ENCODE peak calls at places on chromosomes 13 and 19, in six cellular contexts. V is naive thymus-derived CD4-positive, alpha-beta T cell; R is SK-N-SH; X is upper lobe of right lung; Z is aorta; B is adipocyte. S is an unnamed sample.

GRCh38 chr13:41568990-41569387 is 111.6 kb downstream of the RGCC start:
- DNase-seq in V (no peak), R (no peak), X (no peak), Z (no peak), B (peak; percentile 78), S (peak; percentile 79)

GRCh38 chr13:40485611-40486517 is 180.6 kb downstream of the FOXO1 start:
- DNase-seq in V (peak; percentile 45), R (no peak), X (no peak), Z (no peak), B (no peak), S (no peak)

GRCh38 chr19:17244618-17245534 is 843 bp downstream of the NR2F6 start:
- DNase-seq in V (no peak), R (peak; percentile 55), X (peak; percentile 83), Z (peak; percentile 64), B (peak; percentile 36), S (no peak)

GRCh38 chr19:40811478-40812341 is 12.7 kb downstream of the EGLN2 start:
- DNase-seq in V (no peak), R (no peak), X (no peak), Z (no peak), B (no peak), S (no peak)

GRCh38 chr19:12195501-12195860 is 32.6 kb downstream of the ZNF136 start:
- DNase-seq in V (no peak), R (no peak), X (no peak), Z (no peak), B (peak; percentile 2), S (no peak)

GRCh38 chr19:29495971-29496441 is 29.8 kb upstream of the VSTM2B start:
- DNase-seq in V (no peak), R (no peak), X (peak; percentile 44), Z (no peak), B (no peak), S (no peak)

GRCh38 chr19:9672893-9673292 is 2.0 kb downstream of the ZNF562 start:
- DNase-seq in V (no peak), R (no peak), X (no peak), Z (no peak), B (no peak), S (no peak)

GRCh38 chr19:17235618-17236413 is 9.8 kb downstream of the OCEL1 start:
- DNase-seq in V (peak; percentile 75), R (peak; percentile 90), X (peak; percentile 87), Z (peak; percentile 86), B (peak; percentile 84), S (peak; percentile 64)

GRCh38 chr19:49684251-49684982 is 5.0 kb upstream of the ADM5 start:
- DNase-seq in V (no peak), R (peak; percentile 68), X (no peak), Z (no peak), B (peak; percentile 22), S (no peak)

GRCh38 chr13:36323951-36324566 is 22.1 kb downstream of the SPART start:
- DNase-seq in V (no peak), R (no peak), X (no peak), Z (no peak), B (peak; percentile 26), S (peak; percentile 83)

GRCh38 chr13:48675247-48675646 is 21.5 kb downstream of the CYSLTR2 start:
- DNase-seq in V (no peak), R (no peak), X (no peak), Z (no peak), B (no peak), S (no peak)

GRCh38 chr13:98829541-98829940 is 77.1 kb upstream of the SLC15A1 start:
- DNase-seq in V (no peak), R (no peak), X (no peak), Z (no peak), B (no peak), S (no peak)

GRCh38 chr13:97214921-97215320 is 7.2 kb upstream of the MBNL2 start:
- DNase-seq in V (no peak), R (no peak), X (no peak), Z (no peak), B (no peak), S (no peak)

GRCh38 chr19:47124937-47125668 is 5.5 kb upstream of the SAE1 start:
- DNase-seq in V (no peak), R (peak; percentile 73), X (no peak), Z (no peak), B (peak; percentile 93), S (peak; percentile 76)

GRCh38 chr13:74730556-74731331 is 596.5 kb upstream of the KLF12 start:
- DNase-seq in V (no peak), R (no peak), X (no peak), Z (no peak), B (no peak), S (no peak)
- H3K4me3 ChIP-seq in V (no peak overlapping the region), R (no peak overlapping the region), X (no peak overlapping the region), Z (no peak overlapping the region), B (no peak overlapping the region), S (no peak overlapping the region)

GRCh38 chr19:48511800-48512503 is at the start of gene LMTK3:
- DNase-seq in V (peak; percentile 64), R (peak; percentile 97), X (no peak), Z (no peak), B (peak; percentile 74), S (no peak)

GRCh38 chr19:48513289-48514122 is 1.9 kb upstream of the LMTK3 start:
- DNase-seq in V (peak; percentile 70), R (peak; percentile 86), X (peak; percentile 82), Z (no peak), B (peak; percentile 74), S (peak; percentile 53)

GRCh38 chr19:48511321-48511731 is 309 bp downstream of the LMTK3 start:
- DNase-seq in V (peak; percentile 47), R (no peak), X (no peak), Z (no peak), B (no peak), S (no peak)

GRCh38 chr19:48514123-48514458 is 2.5 kb upstream of the LMTK3 start:
- DNase-seq in V (no peak), R (no peak), X (no peak), Z (no peak), B (no peak), S (no peak)

GRCh38 chr19:48512504-48513288 is 1.1 kb upstream of the LMTK3 start:
- DNase-seq in V (no peak), R (no peak), X (no peak), Z (no peak), B (no peak), S (no peak)
- H3K4me3 ChIP-seq in V (peak overlapping the region; percentile 72), R (peak overlapping the region; percentile 72), X (peak overlapping the region; percentile 63), Z (no peak overlapping the region), B (no peak overlapping the region), S (no peak overlapping the region)

DNA sequence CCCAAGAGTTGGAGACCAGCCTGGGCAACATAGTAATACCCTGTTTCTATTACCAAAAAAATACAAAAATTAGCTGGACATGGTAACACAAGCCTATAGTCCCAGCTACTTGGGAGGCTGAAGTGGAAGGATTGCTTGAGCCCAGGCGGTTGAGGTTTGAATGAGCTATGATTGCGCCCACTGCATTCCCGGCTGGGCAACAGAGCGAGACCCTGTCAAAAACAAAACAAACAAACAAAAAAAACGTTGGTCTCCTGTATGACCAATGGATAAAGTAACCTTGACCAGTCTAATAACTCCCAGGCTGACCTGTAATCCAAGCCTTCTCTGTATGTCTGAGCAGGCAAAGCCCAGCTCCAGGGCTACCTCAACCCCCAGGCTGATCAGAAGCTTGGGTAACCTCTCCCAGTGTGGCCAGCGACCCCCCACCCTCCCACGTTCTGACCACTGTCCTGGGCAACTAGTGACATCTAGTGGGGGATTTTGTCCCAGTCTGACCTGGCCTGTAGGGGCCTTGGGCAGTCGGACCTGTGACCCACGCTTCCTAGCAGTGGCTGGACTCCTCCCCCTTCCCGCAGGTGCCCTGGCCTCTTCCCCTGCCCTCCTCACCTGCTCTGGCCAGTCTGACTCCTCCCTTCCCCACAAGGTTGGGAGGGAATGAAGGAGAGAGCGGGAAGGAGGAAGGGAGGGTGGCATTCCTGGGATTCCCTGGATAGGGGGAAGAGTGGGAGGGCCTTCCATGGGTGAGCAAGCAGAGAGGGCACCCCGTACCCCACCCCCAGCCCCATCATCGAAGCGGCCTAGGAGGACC is 1.0 kb upstream of the BCAM start:
- DNase-seq in V (no peak), R (peak; percentile 83), X (peak; percentile 86), Z (no peak), B (peak; percentile 67), S (peak; percentile 25)
- H3K4me3 ChIP-seq in V (no peak overlapping the region), R (no peak overlapping the region), X (peak overlapping the region; percentile 71), Z (no peak overlapping the region), B (no peak overlapping the region), S (no peak overlapping the region)

GRCh38 chr13:29648760-29649159 is 53.3 kb upstream of the SLC7A1 start:
- DNase-seq in V (no peak), R (no peak), X (no peak), Z (no peak), B (no peak), S (no peak)
- H3K4me3 ChIP-seq in V (no peak overlapping the region), R (no peak overlapping the region), X (no peak overlapping the region), Z (no peak overlapping the region), B (no peak overlapping the region), S (no peak overlapping the region)

DNA sequence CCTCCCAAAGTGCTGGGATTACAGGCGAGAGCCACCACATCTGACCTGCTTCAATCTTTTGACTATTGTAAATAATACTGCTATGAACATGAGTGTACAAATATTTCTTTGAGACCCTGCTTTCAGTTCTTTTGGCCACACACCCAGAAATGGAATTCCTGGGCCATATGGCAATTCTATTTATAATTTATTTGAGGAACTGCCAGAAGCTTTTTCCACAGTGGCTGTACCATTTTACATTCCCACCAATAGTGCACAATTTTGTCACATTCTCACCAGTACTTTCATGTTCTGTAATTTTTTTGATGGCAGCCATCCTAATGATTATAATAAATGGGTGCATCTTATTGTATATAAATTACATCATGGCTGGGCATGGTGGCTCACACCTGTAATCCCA is 13.7 kb upstream of the FCER2 start:
- DNase-seq in V (no peak), R (no peak), X (no peak), Z (no peak), B (no peak), S (no peak)
- H3K4me3 ChIP-seq in V (no peak overlapping the region), R (no peak overlapping the region), X (no peak overlapping the region), Z (no peak overlapping the region), B (no peak overlapping the region), S (no peak overlapping the region)

DNA sequence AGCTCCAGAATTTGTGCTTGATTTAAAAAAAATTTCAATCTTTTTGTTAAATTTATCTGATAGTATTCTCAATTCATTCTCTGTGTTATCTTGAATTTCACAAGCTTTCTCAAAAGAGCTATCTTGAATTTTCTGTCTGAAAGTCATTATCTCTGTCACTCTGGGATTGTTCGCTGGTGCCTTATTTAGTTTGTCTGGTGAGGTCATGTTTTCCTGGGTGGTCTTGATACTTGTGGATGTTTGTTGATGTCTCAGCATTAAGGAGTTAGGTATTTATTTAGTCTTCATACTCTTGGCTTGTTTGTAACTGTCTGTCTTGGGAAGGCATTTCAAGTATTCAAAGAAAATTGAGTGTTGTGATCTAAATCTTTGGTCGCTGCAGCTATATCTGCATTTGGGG is 106.3 kb downstream of the TNFSF13B start:
- DNase-seq in V (no peak), R (no peak), X (no peak), Z (no peak), B (no peak), S (no peak)
- H3K4me3 ChIP-seq in V (no peak overlapping the region), R (no peak overlapping the region), X (no peak overlapping the region), Z (no peak overlapping the region), B (no peak overlapping the region), S (no peak overlapping the region)

GRCh38 chr13:113741101-113741731 is 17.8 kb upstream of the TMEM255B start:
- DNase-seq in V (no peak), R (no peak), X (no peak), Z (peak; percentile 38), B (no peak), S (no peak)
- H3K4me3 ChIP-seq in V (no peak overlapping the region), R (no peak overlapping the region), X (no peak overlapping the region), Z (no peak overlapping the region), B (no peak overlapping the region), S (no peak overlapping the region)